ENCODE peak calls at places on chromosomes 2 and 18, in four cellular contexts. Y is fibroblast of the aortic adventitia; F is stimulated activated CD4-positive, alpha-beta T cell treated with anti-CD3 and anti-CD28 coated beads, Interleukin-4, amount 100 ng/mL, for 48 hours; K is activated CD4-positive, alpha-beta memory T cell treated with anti-CD3 and anti-CD28 coated beads, Interleukin-2, amount 10 ng/mL, durations not matched to agents 7 days and 5 days. G is an unnamed sample.

GRCh38 chr2:3672861-3673670 is 15.1 kb downstream of the ALLC start:
- DNase-seq in K (no peak), F (no peak), Y (no peak), G (no peak)

GRCh38 chr2:129262934-129263333 is 716.5 kb upstream of the RAB6C start:
- DNase-seq in F (no peak), K (no peak), Y (no peak), G (no peak)

GRCh38 chr2:25885933-25886332 is 7.6 kb upstream of the ASXL2 start:
- DNase-seq in Y (peak), K (no peak), F (no peak), G (peak)

GRCh38 chr2:101770672-101771071 is 73.2 kb downstream of the MAP4K4 start:
- DNase-seq in F (peak), K (no peak), Y (peak), G (peak)

GRCh38 chr2:58734365-58734764 is 493.2 kb upstream of the FANCL start:
- DNase-seq in Y (no peak), K (no peak), F (no peak), G (peak)

GRCh38 chr2:84038866-84039265 is 420.2 kb downstream of the SUCLG1 start:
- DNase-seq in Y (no peak), F (no peak), K (no peak), G (no peak)

GRCh38 chr2:157936464-157936863 is 60.3 kb upstream of the ACVR1 start:
- DNase-seq in F (no peak), K (no peak), Y (no peak), G (no peak)

GRCh38 chr2:200159829-200160781 is 146.4 kb upstream of the SPATS2L start:
- DNase-seq in Y (no peak), F (no peak), K (no peak), G (no peak)

GRCh38 chr2:38788306-38788705 is 10.3 kb downstream of the GEMIN6 start:
- DNase-seq in K (no peak), Y (no peak), F (no peak), G (no peak)

GRCh38 chr2:106070181-106070580 is 123.9 kb downstream of the UXS1 start:
- DNase-seq in Y (no peak), F (no peak), K (no peak), G (no peak)

GRCh38 chr18:58302811-58303210 is 258.8 kb downstream of the NEDD4L start:
- DNase-seq in K (no peak), F (no peak), Y (no peak), G (no peak)

GRCh38 chr2:101234169-101234938 is 18.3 kb upstream of the CNOT11 start:
- DNase-seq in Y (no peak), F (no peak), K (no peak), G (no peak)

GRCh38 chr18:63236990-63237389 is 82.6 kb downstream of the BCL2 start:
- DNase-seq in F (no peak), Y (no peak), K (no peak), G (no peak)

GRCh38 chr2:76567478-76567877 is 856.8 kb upstream of the GCFC2 start:
- DNase-seq in F (no peak), Y (no peak), K (no peak), G (no peak)

GRCh38 chr2:122660786-122661634 is 905.6 kb downstream of the TSN start:
- DNase-seq in F (no peak), Y (no peak), K (no peak), G (no peak)

GRCh38 chr2:98212291-98212690 is 125.3 kb downstream of the VWA3B start:
- DNase-seq in K (no peak), Y (no peak), F (no peak), G (no peak)

GRCh38 chr2:129296401-129297343 is 682.8 kb upstream of the RAB6C start:
- DNase-seq in F (no peak), Y (no peak), K (no peak), G (no peak)

GRCh38 chr18:69196336-69196735 is 204.4 kb upstream of the DOK6 start:
- DNase-seq in K (no peak), Y (no peak), F (no peak), G (no peak)

GRCh38 chr2:181807526-181807925 is 84.0 kb upstream of the ITPRID2 start:
- DNase-seq in Y (no peak), F (no peak), K (no peak), G (no peak)

GRCh38 chr18:22164337-22165048 is 4.9 kb upstream of the GATA6 start:
- DNase-seq in K (no peak), Y (no peak), F (no peak), G (no peak)

GRCh38 chr2:216408426-216409315 is 3.6 kb upstream of the SMARCAL1 start:
- DNase-seq in F (no peak), K (no peak), Y (no peak), G (no peak)

GRCh38 chr2:54416166-54416798 is 39.8 kb upstream of the SPTBN1 start:
- DNase-seq in F (no peak), K (no peak), Y (peak), G (peak)

GRCh38 chr18:25503567-25504081 is 151.7 kb upstream of the ZNF521 start:
- DNase-seq in Y (peak), K (no peak), F (no peak), G (peak)

GRCh38 chr2:54757496-54757895 is 34.0 kb downstream of the EML6 start:
- DNase-seq in Y (peak), F (no peak), K (no peak), G (peak)

GRCh38 chr2:126634273-126634861 is 21.6 kb upstream of the GYPC start:
- DNase-seq in K (peak), F (peak), Y (peak), G (no peak)

GRCh38 chr2:56754066-56754615 is 570.4 kb downstream of the CCDC85A start:
- DNase-seq in F (no peak), K (no peak), Y (no peak), G (no peak)

GRCh38 chr2:31227711-31228125 is 6.2 kb upstream of the EHD3 start:
- DNase-seq in Y (no peak), F (no peak), K (no peak), G (no peak)

G was measured in endothelial cell of umbilical vein.